ENCODE peak calls at places on chromosomes 13 and 19, in nine cellular contexts. A is psoas muscle; L is IMR-90; B is SK-N-MC; X is CD8-positive, alpha-beta T cell; D is thoracic aorta; F is pancreas; T is breast epithelium; O is neural progenitor cell. Y is an unnamed sample. For H3K9me3, the result is how much of the 10 kb centered on the place peaks cover.

GRCh38 chr13:73169971-73170370 is 111.2 kb downstream of the KLF5 start:
- DNase-seq in D (no peak), F (no peak), O (no peak), L (no peak), X (no peak), A (no peak), T (no peak), B (no peak), Y (no peak)

GRCh38 chr13:97267418-97268059 is 45.4 kb downstream of the MBNL2 start:
- DNase-seq in B (no peak), D (no peak), O (peak), X (no peak), F (no peak), T (no peak), A (no peak), L (no peak), Y (no peak)

GRCh38 chr13:56166864-56167263 is 973.9 kb upstream of the PRR20A start:
- DNase-seq in T (no peak), O (peak), X (no peak), L (no peak), B (no peak), A (no peak), F (no peak), D (no peak), Y (no peak)

GRCh38 chr19:5804516-5805464 is at the start of gene NRTN:
- DNase-seq in B (no peak), F (peak), A (no peak), L (no peak), O (peak), T (no peak), D (no peak), X (peak), Y (no peak)

GRCh38 chr13:103898481-103898880 is 832.3 kb upstream of the SLC10A2 start:
- DNase-seq in T (no peak), O (no peak), B (no peak), L (no peak), A (no peak), D (no peak), X (no peak), F (no peak), Y (no peak)

GRCh38 chr13:100580045-100580444 is 8.5 kb downstream of the GGACT start:
- DNase-seq in B (no peak), A (no peak), D (no peak), X (no peak), F (no peak), L (no peak), O (no peak), T (no peak), Y (no peak)

GRCh38 chr19:34404109-34404909 is at the start of gene PDCD2L:
- DNase-seq in X (peak), T (peak), O (peak), F (peak), L (peak), A (peak), B (peak), D (peak), Y (peak)

GRCh38 chr13:29384466-29384865 is 211.0 kb downstream of the SLC7A1 start:
- DNase-seq in A (no peak), B (no peak), D (no peak), X (no peak), O (no peak), L (no peak), T (no peak), F (no peak), Y (no peak)

GRCh38 chr19:45385392-45386221 is 15.2 kb upstream of the ERCC2 start:
- DNase-seq in T (no peak), A (no peak), X (no peak), F (no peak), B (no peak), O (peak), L (no peak), D (no peak), Y (no peak)

GRCh38 chr19:41296323-41296935 is 13.5 kb upstream of the CCDC97 start:
- DNase-seq in O (no peak), A (no peak), L (no peak), B (no peak), D (no peak), T (no peak), X (no peak), F (no peak), Y (no peak)

GRCh38 chr13:48236528-48237353 is 3.7 kb downstream of the ITM2B start:
- DNase-seq in D (no peak), F (no peak), A (no peak), T (no peak), L (no peak), X (no peak), B (no peak), O (no peak), Y (peak)

GRCh38 chr19:46755077-46755852 is 9.0 kb upstream of the STRN4 start:
- DNase-seq in F (no peak), O (no peak), A (no peak), B (no peak), X (no peak), D (no peak), T (no peak), L (peak), Y (no peak)

GRCh38 chr19:2476451-2477140 is 669 bp downstream of the GADD45B start:
- DNase-seq in F (peak), X (peak), D (no peak), A (peak), T (peak), O (peak), B (no peak), L (peak), Y (peak)

GRCh38 chr19:4172861-4173473 is 9.4 kb downstream of the SIRT6 start:
- DNase-seq in X (peak), D (no peak), A (peak), L (peak), T (peak), F (peak), B (no peak), O (peak), Y (peak)

GRCh38 chr19:14033946-14034345 is 2.4 kb downstream of the IL27RA start:
- DNase-seq in T (no peak), F (no peak), D (no peak), O (no peak), X (no peak), L (no peak), B (no peak), A (no peak), Y (no peak)

GRCh38 chr13:106858910-106859309 is 291.0 kb upstream of the ARGLU1 start:
- DNase-seq in L (no peak), B (no peak), F (no peak), T (no peak), A (no peak), D (no peak), X (no peak), O (peak), Y (no peak)

GRCh38 chr19:18415177-18415867 is 3.9 kb upstream of the SSBP4 start:
- DNase-seq in F (peak), D (no peak), B (peak), T (no peak), O (no peak), L (peak), X (no peak), A (peak), Y (peak)

GRCh38 chr13:19658831-19659230 is 25.4 kb downstream of the MPHOSPH8 start:
- DNase-seq in X (no peak), O (no peak), L (no peak), B (no peak), F (no peak), A (no peak), D (no peak), T (no peak), Y (no peak)

GRCh38 chr13:25231537-25231936 is 55.8 kb downstream of the MTMR6 start:
- DNase-seq in X (no peak), T (no peak), A (no peak), F (no peak), D (no peak), B (no peak), O (no peak), L (no peak), Y (no peak)

GRCh38 chr19:15919243-15919642 is 15.1 kb downstream of the CYP4F11 start:
- DNase-seq in F (no peak), A (no peak), D (no peak), T (no peak), X (no peak), B (no peak), O (no peak), L (no peak), Y (no peak)

GRCh38 chr13:80263745-80264513 is 77.0 kb downstream of the SPRY2 start:
- DNase-seq in F (no peak), B (no peak), D (no peak), L (no peak), X (no peak), A (no peak), O (no peak), T (no peak), Y (no peak)
- H3K9me3 ChIP-seq in F (under half), B (under half), D (under half), L (under half), X (under half), A (under half), O (under half), T (under half), Y (under half)

GRCh38 chr19:39320948-39321831 is 527 bp upstream of the LRFN1 start:
- DNase-seq in X (no peak), F (no peak), A (no peak), L (no peak), T (no peak), D (no peak), O (no peak), B (no peak), Y (no peak)

GRCh38 chr19:39327318-39327717 is 6.7 kb upstream of the LRFN1 start:
- DNase-seq in O (peak), X (no peak), A (no peak), F (no peak), T (no peak), B (no peak), D (no peak), L (no peak), Y (no peak)

GRCh38 chr19:39321832-39322176 is 1.1 kb upstream of the LRFN1 start:
- DNase-seq in F (no peak), D (no peak), A (no peak), O (no peak), X (no peak), L (no peak), B (no peak), T (no peak), Y (no peak)

GRCh38 chr19:39325778-39326680 is 5.4 kb upstream of the LRFN1 start:
- DNase-seq in L (peak), B (no peak), D (no peak), A (no peak), X (no peak), F (no peak), T (no peak), O (no peak), Y (no peak)

DNA sequence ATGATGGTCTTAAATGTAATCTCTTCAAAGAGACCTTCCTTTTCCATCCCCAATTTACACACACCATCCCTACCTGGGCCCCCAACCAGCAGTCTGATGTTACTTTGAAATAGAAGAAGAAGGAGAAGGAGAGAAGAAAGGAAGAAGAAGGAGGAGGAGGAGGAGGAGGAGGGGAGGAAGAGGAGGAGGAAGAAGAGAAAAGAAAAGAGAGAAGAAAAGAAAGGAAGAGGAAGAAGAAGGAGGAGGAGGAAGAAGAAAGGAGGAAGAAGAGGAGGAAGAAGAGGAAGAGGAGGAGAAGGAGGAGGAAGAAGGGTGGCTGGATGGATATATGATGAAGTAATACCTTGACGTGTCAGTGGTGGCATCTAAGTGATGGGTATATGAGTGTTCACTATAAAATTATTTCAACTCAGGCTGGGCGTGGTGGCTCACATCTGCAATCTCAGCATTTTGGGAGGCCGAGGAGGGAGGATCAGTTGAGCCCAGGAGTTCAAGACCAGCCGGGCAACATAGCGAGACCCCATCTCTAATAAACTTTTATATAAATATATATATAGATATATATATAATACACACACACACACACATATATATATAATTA is 3.7 kb upstream of the LRFN1 start:
- DNase-seq in T (no peak), O (no peak), L (no peak), F (no peak), X (no peak), B (no peak), A (no peak), D (no peak), Y (no peak)
- H3K27ac ChIP-seq in T (no peak), O (no peak), L (no peak), F (no peak), X (no peak), B (no peak), A (no peak), D (no peak), Y (no peak)

DNA sequence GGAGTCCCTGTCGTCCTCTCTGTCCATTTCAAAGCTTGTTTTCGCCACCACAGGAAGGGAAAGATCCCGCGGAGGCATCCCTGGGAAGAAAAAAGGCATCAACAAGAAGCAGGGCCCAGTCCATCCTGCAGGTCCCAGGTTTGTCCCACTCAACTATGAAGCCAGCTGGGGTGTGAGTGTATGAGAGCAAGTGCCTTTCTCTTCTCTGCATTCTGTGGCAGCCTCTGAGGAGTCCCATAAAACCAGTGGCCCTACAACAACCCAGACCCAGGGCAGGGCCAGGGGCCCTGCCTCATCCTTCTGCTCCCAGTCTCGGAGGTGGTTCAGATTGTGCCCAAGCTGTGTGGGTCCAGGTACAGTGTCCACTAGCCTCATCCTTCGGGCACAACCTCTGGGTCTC is 18.9 kb downstream of the PEG3 start:
- DNase-seq in X (no peak), F (no peak), D (no peak), A (no peak), T (no peak), O (no peak), B (no peak), L (no peak), Y (no peak)
- H3K9me3 ChIP-seq in X (under half), F (under half), D (under half), A (under half), T (under half), O (under half), B (under half), L (half or more), Y (under half)

DNA sequence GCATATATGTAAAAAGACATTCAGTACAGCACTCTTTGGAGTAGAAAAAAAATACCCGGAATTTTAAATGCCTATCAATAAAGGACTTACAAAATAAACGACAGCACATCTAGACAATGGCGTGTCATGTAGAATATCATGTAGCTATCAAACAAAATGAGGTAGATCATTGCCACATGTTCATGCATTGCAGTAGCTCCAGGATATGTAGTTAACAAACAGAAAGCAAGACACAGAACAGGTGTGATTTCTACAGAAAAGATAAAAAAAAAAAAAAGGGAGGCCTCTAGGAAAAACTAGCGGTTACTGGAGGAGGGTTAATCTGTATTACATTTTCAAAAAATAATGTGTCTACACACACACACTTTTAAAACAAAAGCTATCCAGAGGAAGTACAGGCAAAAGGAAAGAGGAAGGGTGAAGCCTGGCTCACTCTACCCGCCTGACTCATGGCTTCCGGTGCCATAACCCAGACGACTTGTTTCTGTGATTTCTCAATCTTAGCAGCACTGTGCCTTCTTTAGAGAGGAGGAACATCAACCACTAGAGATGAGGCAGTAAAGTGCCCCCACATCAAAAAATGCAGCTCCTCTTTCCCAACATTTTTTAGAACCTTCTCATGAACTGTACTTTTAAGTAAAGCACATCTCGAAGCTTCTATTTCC is 6.9 kb downstream of the KCTD12 start:
- DNase-seq in B (no peak), T (no peak), D (peak), A (peak), L (peak), F (peak), O (no peak), X (peak), Y (peak)
- H3K27ac ChIP-seq in B (peak), T (peak), D (peak), A (peak), L (no peak), F (no peak), O (no peak), X (no peak), Y (peak)

DNA sequence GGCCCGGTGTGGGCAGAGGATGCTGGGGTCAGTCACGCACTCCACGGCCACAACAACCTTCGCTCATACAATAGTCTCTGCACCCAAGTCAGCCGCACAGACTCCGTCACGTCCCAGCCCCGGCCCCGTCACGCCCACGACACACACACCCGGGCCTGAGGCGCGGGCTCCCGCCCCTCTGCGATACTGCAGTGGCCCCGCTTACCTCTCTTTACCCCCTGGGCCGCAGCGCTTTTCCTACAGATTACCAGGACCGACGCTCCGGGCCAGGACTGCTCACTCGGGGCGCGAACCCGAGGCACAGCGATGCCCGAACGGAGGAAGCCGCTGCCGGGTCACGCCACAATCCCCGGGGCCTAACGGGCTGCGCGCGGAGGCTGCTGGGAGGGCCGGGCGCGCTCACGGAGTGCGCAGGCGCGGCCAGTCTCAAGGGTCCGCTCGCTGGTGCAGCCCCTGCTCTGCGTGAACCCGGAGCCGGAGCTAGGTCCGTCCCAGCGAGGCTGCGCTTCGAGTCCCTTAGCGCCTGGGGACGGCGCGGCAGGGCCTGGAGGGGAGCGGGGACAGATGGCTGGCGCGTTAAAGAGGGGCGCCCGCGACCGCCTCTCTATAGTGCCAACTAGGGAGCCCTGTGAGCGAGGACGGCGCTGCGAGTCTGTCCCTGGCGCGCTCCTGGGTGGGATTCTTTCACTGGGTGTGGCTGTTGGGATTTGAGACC is at the start of gene ZFP82:
- DNase-seq in O (peak), B (no peak), X (peak), D (no peak), A (peak), F (peak), L (peak), T (peak), Y (peak)
- H3K9me3 ChIP-seq in O (under half), B (under half), X (under half), D (under half), A (under half), F (under half), L (under half), T (under half), Y (under half)

Y was measured in gastrocnemius medialis.